ENCODE peak calls at places on chromosomes 1 and 21, in ten cellular contexts. A is posterior cingulate gyrus; T is activated naive CD8-positive, alpha-beta T cell treated with anti-CD3 and anti-CD28 coated beads, Interleukin-2, amount 50 U/mL, for 24 hours; X is omental fat pad; M is stimulated activated CD8-positive, alpha-beta memory T cell treated with anti-CD3 and anti-CD28 coated beads, Interleukin-2, amount 100 ng/mL, for 1 hour; C is RCC 7860; K is kidney epithelial cell; Y is AG09309; D is AG08395; J is NCI-H345. Z is an unnamed sample.

GRCh38 chr21:34922487-34922886 is 126.6 kb downstream of the RUNX1 start:
- DNase-seq in A (no peak), T (no peak), X (no peak), M (no peak), C (no peak), K (no peak), Y (no peak), D (no peak), J (no peak), Z (no peak)

GRCh38 chr1:215166886-215167285 is 84.3 kb downstream of the KCNK2 start:
- DNase-seq in A (no peak), T (no peak), X (no peak), M (no peak), C (no peak), K (no peak), Y (no peak), D (no peak), J (no peak), Z (no peak)

GRCh38 chr1:242784074-242784473 is 259.6 kb upstream of the PLD5 start:
- DNase-seq in A (no peak), T (no peak), X (no peak), M (no peak), C (no peak), K (no peak), Y (no peak), D (no peak), J (peak; percentile 86), Z (no peak)

GRCh38 chr1:169196566-169196965 is 90.1 kb downstream of the ATP1B1 start:
- DNase-seq in A (no peak), T (no peak), X (no peak), M (no peak), C (no peak), K (no peak), Y (no peak), D (no peak), J (no peak), Z (no peak)

GRCh38 chr21:33541105-33541711 is 709 bp downstream of the GART start:
- DNase-seq in A (no peak), T (peak; percentile 30), X (no peak), M (no peak), C (no peak), K (no peak), Y (no peak), D (no peak), J (no peak), Z (no peak)

GRCh38 chr1:240027059-240027462 is 64.6 kb upstream of the FMN2 start:
- DNase-seq in A (peak; percentile 27), T (peak; percentile 5), X (no peak), M (no peak), C (peak; percentile 35), K (peak; percentile 4), Y (peak; percentile 14), D (peak; percentile 76), J (peak; percentile 63), Z (peak; percentile 23)

GRCh38 chr1:212228591-212229119 is 56.6 kb upstream of the PPP2R5A start:
- DNase-seq in A (no peak), T (no peak), X (no peak), M (no peak), C (no peak), K (no peak), Y (no peak), D (no peak), J (no peak), Z (no peak)

GRCh38 chr1:32899586-32900296 is 1.4 kb downstream of the TMEM54 start:
- DNase-seq in A (no peak), T (no peak), X (no peak), M (no peak), C (no peak), K (no peak), Y (no peak), D (no peak), J (no peak), Z (peak; percentile 18)

GRCh38 chr1:27145934-27146354 is 9.0 kb downstream of the SLC9A1 start:
- DNase-seq in A (peak; percentile 26), T (no peak), X (no peak), M (no peak), C (peak; percentile 76), K (peak; percentile 73), Y (peak; percentile 59), D (peak; percentile 89), J (no peak), Z (no peak)

GRCh38 chr1:205285391-205286101 is 36.0 kb downstream of the NUAK2 start:
- DNase-seq in A (no peak), T (peak; percentile 63), X (no peak), M (peak; percentile 27), C (peak; percentile 21), K (no peak), Y (no peak), D (no peak), J (no peak), Z (no peak)

Z was measured in NCI-H2171 treated with DMSO at 0.1 percent for 48 hours.